ENCODE peak calls at places on chromosome 1, in four cellular contexts. E is KG1, Q is GM23248, B is AML-193. A is an unnamed sample.

GRCh38 chr1:19360026-19360813 is 48.1 kb downstream of the SLC66A1 start:
- DNase-seq in Q (no peak), E (no peak), B (no peak), A (no peak)

GRCh38 chr1:53485478-53486394 is 26.5 kb downstream of the DMRTB1 start:
- DNase-seq in Q (peak; percentile 87), B (peak; percentile 51), E (peak; percentile 60), A (peak; percentile 96)

GRCh38 chr1:51567653-51568052 is 48.6 kb upstream of the EPS15 start:
- DNase-seq in E (no peak), B (no peak), Q (peak; percentile 94), A (no peak)

GRCh38 chr1:15966081-15966955 is 9.6 kb downstream of the ZBTB17 start:
- DNase-seq in Q (peak; percentile 86), E (no peak), B (no peak), A (no peak)

GRCh38 chr1:21909787-21910503 is 27.2 kb downstream of the HSPG2 start:
- DNase-seq in B (no peak), E (peak; percentile 38), Q (peak; percentile 81), A (no peak)

GRCh38 chr1:208864366-208864965 is 620.3 kb upstream of the PLXNA2 start:
- DNase-seq in E (no peak), B (no peak), Q (no peak), A (no peak)

GRCh38 chr1:203185061-203185461 is 1.4 kb downstream of the CHI3L1 start:
- DNase-seq in E (no peak), Q (no peak), B (no peak), A (no peak)

GRCh38 chr1:166153641-166154350 is 13.0 kb downstream of the FAM78B start:
- DNase-seq in B (no peak), E (no peak), Q (no peak), A (no peak)

GRCh38 chr1:219927298-219927955 is 930 bp downstream of the SLC30A10 start:
- DNase-seq in E (no peak), Q (no peak), B (no peak), A (no peak)

GRCh38 chr1:168476588-168477379 is 67.0 kb downstream of the XCL2 start:
- DNase-seq in E (no peak), B (no peak), Q (no peak), A (no peak)

GRCh38 chr1:53593758-53594380 is 134.7 kb downstream of the DMRTB1 start:
- DNase-seq in Q (no peak), E (no peak), B (no peak), A (peak; percentile 94)

GRCh38 chr1:151545542-151545941 is 5.4 kb downstream of the TUFT1 start:
- DNase-seq in B (no peak), E (no peak), Q (peak; percentile 2), A (no peak)

GRCh38 chr1:205009666-205010065 is 33.3 kb upstream of the CNTN2 start:
- DNase-seq in E (no peak), Q (no peak), B (no peak), A (no peak)

GRCh38 chr1:101051688-101052638 is 26.4 kb upstream of the DPH5 start:
- DNase-seq in B (no peak), Q (no peak), E (no peak), A (no peak)

GRCh38 chr1:56872597-56872996 is 18.0 kb downstream of the C8A start:
- DNase-seq in B (no peak), E (no peak), Q (peak; percentile 41), A (no peak)

GRCh38 chr1:215394084-215394991 is 172.8 kb upstream of the KCTD3 start:
- DNase-seq in E (no peak), Q (no peak), B (no peak), A (no peak)

GRCh38 chr1:164562947-164563346 is 4.0 kb downstream of the PBX1 start:
- DNase-seq in B (no peak), Q (no peak), E (no peak), A (no peak)

GRCh38 chr1:163290025-163290610 is 31.6 kb upstream of the NUF2 start:
- DNase-seq in Q (peak; percentile 34), B (no peak), E (no peak), A (no peak)

GRCh38 chr1:219143735-219144134 is 29.9 kb upstream of the LYPLAL1 start:
- DNase-seq in B (no peak), E (no peak), Q (peak; percentile 10), A (no peak)

GRCh38 chr1:44289530-44289929 is 65.5 kb downstream of the ERI3 start:
- DNase-seq in Q (no peak), B (no peak), E (no peak), A (no peak)

GRCh38 chr1:54459714-54460113 is 53.5 kb upstream of the SSBP3 start:
- DNase-seq in E (no peak), Q (no peak), B (no peak), A (no peak)

GRCh38 chr1:243301059-243301458 is 45.2 kb downstream of the SDCCAG8 start:
- DNase-seq in B (no peak), Q (no peak), E (no peak), A (no peak)

GRCh38 chr1:18353528-18353927 is 127.2 kb upstream of the KLHDC7A start:
- DNase-seq in B (no peak), Q (no peak), E (no peak), A (no peak)

GRCh38 chr1:84268346-84268745 is 33.2 kb upstream of the SAMD13 start:
- DNase-seq in Q (no peak), B (no peak), E (no peak), A (no peak)

GRCh38 chr1:29122662-29122986 is 1.1 kb downstream of the TMEM200B start:
- DNase-seq in Q (peak; percentile 96), E (no peak), B (no peak), A (peak; percentile 82)

GRCh38 chr1:32180186-32181060 is 948 bp downstream of the TXLNA start:
- DNase-seq in B (no peak), E (no peak), Q (peak; percentile 79), A (peak; percentile 81)

GRCh38 chr1:199857103-199857502 is 170.4 kb upstream of the NR5A2 start:
- DNase-seq in Q (peak; percentile 56), E (peak; percentile 30), B (peak; percentile 82), A (no peak)

GRCh38 chr1:214008791-214009612 is 21.2 kb downstream of the PROX1 start:
- DNase-seq in Q (no peak), E (no peak), B (no peak), A (no peak)

GRCh38 chr1:42035205-42035829 is 116.6 kb upstream of the HIVEP3 start:
- DNase-seq in Q (peak; percentile 84), E (peak; percentile 19), B (peak; percentile 40), A (peak; percentile 87)

GRCh38 chr1:53732912-53733317 is 6.0 kb downstream of the GLIS1 start:
- DNase-seq in E (no peak), Q (peak; percentile 93), B (no peak), A (no peak)

GRCh38 chr1:26156285-26157038 is 2.4 kb upstream of the FAM110D start:
- DNase-seq in B (no peak), E (no peak), Q (no peak), A (peak; percentile 83)

A was measured in endodermal cell.